ENCODE peak calls at places on chromosome 3, in six cellular contexts. Q, J, V, L, U and S are unnamed samples.

GRCh38 chr3:149174901-149175300 is 45.5 kb downstream of the HPS3 start:
- DNase-seq in Q (no peak), V (no peak), J (no peak), L (peak), U (no peak), S (no peak)

GRCh38 chr3:134377896-134378295 is 3.6 kb upstream of the AMOTL2 start:
- DNase-seq in L (no peak), V (no peak), U (no peak), J (peak), Q (no peak), S (peak)

GRCh38 chr3:178084938-178085816 is 451.1 kb upstream of the KCNMB2 start:
- DNase-seq in Q (peak), J (peak), L (peak), V (no peak), U (peak), S (peak)

GRCh38 chr3:57484563-57484962 is 59.6 kb downstream of the DNAH12 start:
- DNase-seq in L (no peak), U (no peak), Q (no peak), J (no peak), V (no peak), S (no peak)

GRCh38 chr3:111335512-111335911 is 206.5 kb upstream of the CD96 start:
- DNase-seq in U (no peak), L (no peak), J (no peak), V (no peak), Q (no peak), S (no peak)

GRCh38 chr3:20043398-20043797 is 3.2 kb downstream of the KAT2B start:
- DNase-seq in U (peak), J (peak), V (no peak), Q (no peak), L (peak), S (no peak)

GRCh38 chr3:10676905-10677304 is 139.1 kb upstream of the SLC6A11 start:
- DNase-seq in J (no peak), U (no peak), L (no peak), V (no peak), Q (no peak), S (no peak)

GRCh38 chr3:41522620-41523019 is 323.3 kb downstream of the CTNNB1 start:
- DNase-seq in Q (no peak), L (no peak), V (no peak), U (no peak), J (no peak), S (no peak)

GRCh38 chr3:29065211-29065785 is 215.6 kb upstream of the RBMS3 start:
- DNase-seq in U (peak), V (peak), L (no peak), Q (peak), J (peak), S (peak)

GRCh38 chr3:69761896-69762789 is 22.9 kb downstream of the MITF start:
- DNase-seq in Q (no peak), L (no peak), V (peak), J (no peak), U (peak), S (no peak)

GRCh38 chr3:129690963-129691362 is 84.5 kb upstream of the PLXND1 start:
- DNase-seq in L (no peak), Q (no peak), U (no peak), V (no peak), J (no peak), S (no peak)

GRCh38 chr3:177595789-177596188 is 398.5 kb upstream of the TBL1XR1 start:
- DNase-seq in L (no peak), U (no peak), Q (no peak), V (peak), J (no peak), S (no peak)

GRCh38 chr3:23567917-23568316 is 237.8 kb upstream of the UBE2E1 start:
- DNase-seq in V (peak), J (no peak), L (no peak), Q (no peak), U (peak), S (peak)

GRCh38 chr3:14148041-14148985 is 23.5 kb downstream of the TMEM43 start:
- DNase-seq in L (no peak), Q (peak), U (no peak), J (peak), V (no peak), S (no peak)

GRCh38 chr3:32334675-32335074 is 57.0 kb upstream of the CMTM7 start:
- DNase-seq in L (peak), V (peak), Q (no peak), U (no peak), J (no peak), S (no peak)

GRCh38 chr3:131743126-131743525 is 240.4 kb upstream of the MRPL3 start:
- DNase-seq in Q (no peak), J (no peak), U (no peak), L (no peak), V (no peak), S (no peak)

GRCh38 chr3:183178833-183179549 is 16.5 kb upstream of the LAMP3 start:
- DNase-seq in V (peak), L (peak), Q (peak), J (no peak), U (peak), S (no peak)

GRCh38 chr3:23836536-23837230 is 30.9 kb downstream of the UBE2E1 start:
- DNase-seq in V (no peak), Q (no peak), U (no peak), J (no peak), L (no peak), S (no peak)

GRCh38 chr3:189233225-189233858 is 61.6 kb downstream of the TPRG1 start:
- DNase-seq in V (peak), U (peak), Q (peak), J (peak), L (no peak), S (peak)

GRCh38 chr3:128278761-128279593 is 125.7 kb downstream of the EEFSEC start:
- DNase-seq in Q (peak), J (peak), V (no peak), L (no peak), U (peak), S (peak)